ENCODE peak calls at places on chromosome 1, in five cellular contexts. T is non-pigmented ciliary epithelial cell, C is colonic mucosa, P is GM12892, W is mesothelial cell of epicardium. Q is an unnamed sample.

GRCh38 chr1:72282271-72282656 is at the start of gene NEGR1:
- DNase-seq in T (no peak), C (peak), P (no peak), W (no peak), Q (no peak)

GRCh38 chr1:40847023-40847740 is 15.0 kb downstream of the CITED4 start:
- DNase-seq in T (no peak), C (no peak), P (no peak), W (no peak), Q (no peak)

GRCh38 chr1:21157868-21158267 is 18.8 kb downstream of the EIF4G3 start:
- DNase-seq in T (no peak), C (no peak), P (no peak), W (no peak), Q (no peak)

GRCh38 chr1:204069887-204070286 is 3.0 kb upstream of the SOX13 start:
- DNase-seq in T (no peak), C (no peak), P (no peak), W (no peak), Q (no peak)

GRCh38 chr1:15684468-15685283 is 556 bp downstream of the PLEKHM2 start:
- DNase-seq in T (no peak), C (peak), P (peak), W (no peak), Q (no peak)

GRCh38 chr1:201603613-201604232 is 64.8 kb downstream of the NAV1 start:
- DNase-seq in T (no peak), C (no peak), P (no peak), W (no peak), Q (no peak)

GRCh38 chr1:30968220-30968971 is 59.8 kb upstream of the SDC3 start:
- DNase-seq in T (no peak), C (no peak), P (no peak), W (no peak), Q (no peak)

GRCh38 chr1:29470087-29470787 is 233.9 kb downstream of the PTPRU start:
- DNase-seq in T (no peak), C (no peak), P (no peak), W (no peak), Q (no peak)

GRCh38 chr1:194568610-194569009 is 1382.2 kb upstream of the B3GALT2 start:
- DNase-seq in T (no peak), C (no peak), P (no peak), W (no peak), Q (no peak)

GRCh38 chr1:117627562-117628165 is 21.8 kb downstream of the TENT5C start:
- DNase-seq in T (no peak), C (no peak), P (no peak), W (no peak), Q (no peak)

GRCh38 chr1:7267493-7267892 is 482.2 kb downstream of the CAMTA1 start:
- DNase-seq in T (no peak), C (peak), P (no peak), W (no peak), Q (no peak)

GRCh38 chr1:6260961-6261614 is at the start of gene GPR153:
- DNase-seq in T (no peak), C (peak), P (peak), W (no peak), Q (no peak)

GRCh38 chr1:178527117-178527516 is 14.2 kb downstream of the TEX35 start:
- DNase-seq in T (no peak), C (no peak), P (no peak), W (no peak), Q (no peak)

GRCh38 chr1:216688127-216688657 is 35.0 kb downstream of the ESRRG start:
- DNase-seq in T (no peak), C (no peak), P (no peak), W (no peak), Q (no peak)

GRCh38 chr1:19036049-19036546 is 79.6 kb upstream of the IFFO2 start:
- DNase-seq in T (no peak), C (no peak), P (no peak), W (no peak), Q (no peak)

GRCh38 chr1:234435620-234436019 is 43.4 kb downstream of the TARBP1 start:
- DNase-seq in T (no peak), C (no peak), P (no peak), W (no peak), Q (no peak)

Q was measured in NCI-H1048.